ENCODE peak calls at places on chromosome 2, in four cellular contexts. S is coronary artery; X is CD8-positive, alpha-beta T cell; B is caudate nucleus. G is an unnamed sample.

GRCh38 chr2:142944721-142945120 is 67.3 kb downstream of the KYNU start:
- DNase-seq in S (no peak), X (no peak), B (no peak), G (no peak)

GRCh38 chr2:56325661-56326345 is 142.0 kb downstream of the CCDC85A start:
- DNase-seq in S (no peak), X (no peak), B (no peak), G (no peak)

GRCh38 chr2:98869868-98870267 is 66.2 kb downstream of the CRACDL start:
- DNase-seq in S (no peak), X (no peak), B (no peak), G (no peak)

GRCh38 chr2:30149513-30149912 is 2.7 kb downstream of the YPEL5 start:
- DNase-seq in S (no peak), X (no peak), B (no peak), G (no peak)

GRCh38 chr2:100200985-100201384 is 58.6 kb upstream of the AFF3 start:
- DNase-seq in S (no peak), X (no peak), B (no peak), G (no peak)

GRCh38 chr2:216777637-216778273 is 82.1 kb downstream of the TNP1 start:
- DNase-seq in S (no peak), X (no peak), B (no peak), G (no peak)

GRCh38 chr2:219327719-219328118 is 4.8 kb downstream of the RESP18 start:
- DNase-seq in S (no peak), X (no peak), B (no peak), G (no peak)

GRCh38 chr2:68514316-68514929 is 47.0 kb downstream of the APLF start:
- DNase-seq in S (no peak), X (no peak), B (no peak), G (no peak)

GRCh38 chr2:25379535-25379934 is 37.8 kb upstream of the DNMT3A start:
- DNase-seq in S (no peak), X (no peak), B (no peak), G (no peak)

GRCh38 chr2:191231995-191232394 is 13.2 kb upstream of the MYO1B start:
- DNase-seq in S (no peak), X (no peak), B (no peak), G (no peak)

GRCh38 chr2:6946722-6947121 is 29.5 kb downstream of the RNF144A start:
- DNase-seq in S (no peak), X (no peak), B (no peak), G (no peak)

GRCh38 chr2:235779444-235779896 is 285.6 kb downstream of the AGAP1 start:
- DNase-seq in S (peak; percentile 56), X (peak; percentile 51), B (peak; percentile 39), G (no peak)

GRCh38 chr2:3124921-3125760 is 252.5 kb downstream of the EIPR1 start:
- DNase-seq in S (no peak), X (no peak), B (no peak), G (no peak)

GRCh38 chr2:241701155-241701404 is 759 bp upstream of the ING5 start:
- DNase-seq in S (no peak), X (no peak), B (no peak), G (peak; percentile 59)

GRCh38 chr2:235529621-235530020 is 35.8 kb downstream of the AGAP1 start:
- DNase-seq in S (no peak), X (no peak), B (no peak), G (no peak)

GRCh38 chr2:223797073-223797472 is 40.3 kb downstream of the AP1S3 start:
- DNase-seq in S (no peak), X (no peak), B (no peak), G (no peak)

GRCh38 chr2:205543262-205543843 is 138.9 kb upstream of the NRP2 start:
- DNase-seq in S (no peak), X (no peak), B (no peak), G (no peak)

GRCh38 chr2:205539603-205540002 is 142.7 kb upstream of the NRP2 start:
- DNase-seq in S (no peak), X (no peak), B (no peak), G (no peak)

GRCh38 chr2:205543937-205544702 is 138.2 kb upstream of the NRP2 start:
- DNase-seq in S (no peak), X (no peak), B (no peak), G (no peak)

GRCh38 chr2:205534997-205535396 is 147.3 kb upstream of the NRP2 start:
- DNase-seq in S (no peak), X (no peak), B (no peak), G (no peak)

GRCh38 chr2:205540066-205540465 is 142.2 kb upstream of the NRP2 start:
- DNase-seq in S (no peak), X (no peak), B (no peak), G (no peak)
- H3K27ac ChIP-seq in S (no peak overlapping the region), X (no peak overlapping the region), B (no peak overlapping the region), G (no peak overlapping the region)

GRCh38 chr2:201451330-201452057 is at the start of the genes STRADB and TRAK2:
- DNase-seq in S (peak; percentile 96), X (peak; percentile 97), B (peak; percentile 89), G (peak; percentile 70)
- H3K27ac ChIP-seq in S (peak within 1 kb of the TSS; percentile 84), X (peak within 1 kb of the TSS; percentile 79), B (peak within 1 kb of the TSS; percentile 95), G (peak within 1 kb of the TSS; percentile 91)

DNA sequence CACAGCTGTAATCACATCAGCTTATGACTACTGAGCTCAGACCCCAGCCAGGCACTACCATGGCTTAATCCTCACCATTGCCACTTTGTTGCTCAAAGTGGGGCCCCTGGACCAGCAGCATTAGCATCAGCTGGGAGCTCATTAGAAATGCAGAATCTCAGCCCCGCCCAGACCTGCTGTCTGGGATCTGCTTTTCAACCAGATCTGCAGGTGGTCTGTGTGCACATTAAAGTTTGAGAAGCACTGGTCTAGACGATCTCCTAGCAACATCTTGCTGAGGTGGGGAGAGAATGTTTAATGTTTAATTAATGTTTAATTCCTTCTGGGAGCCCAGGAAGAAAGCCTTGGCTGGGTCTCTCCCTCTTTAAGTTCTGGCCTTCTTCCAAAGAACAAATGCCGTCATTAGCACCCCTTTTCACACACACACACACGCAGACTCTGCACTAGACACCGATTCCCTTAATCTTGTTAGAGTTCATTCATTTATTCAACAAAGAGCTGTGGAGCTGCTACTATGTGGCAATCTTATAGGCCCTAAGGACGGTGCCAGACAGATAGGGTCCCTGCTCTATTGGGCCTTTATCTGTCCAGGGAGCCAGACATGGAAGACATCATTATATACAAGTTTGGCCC is 53.7 kb downstream of the EDAR start:
- DNase-seq in S (no peak), X (no peak), B (no peak), G (no peak)
- H3K27ac ChIP-seq in S (no peak overlapping the region), X (no peak overlapping the region), B (no peak overlapping the region), G (peak overlapping the region; percentile 80)

GRCh38 chr2:69943000-69943840 is 18.2 kb downstream of the ASPRV1 start:
- DNase-seq in S (no peak), X (no peak), B (no peak), G (no peak)
- H3K27ac ChIP-seq in S (no peak overlapping the region), X (no peak overlapping the region), B (no peak overlapping the region), G (peak overlapping the region; percentile 15)